ENCODE peak calls at places on chromosome 6, in eight cellular contexts. N, M, R, O, L, J, W and Z are unnamed samples.

GRCh38 chr6:135018961-135019360 is 35.7 kb downstream of the HBS1L start:
- DNase-seq in W (no peak), O (no peak), M (no peak), L (no peak), N (no peak), R (no peak), J (no peak), Z (no peak)

GRCh38 chr6:254011-254410 is 38.3 kb upstream of the DUSP22 start:
- DNase-seq in W (no peak), J (no peak), L (no peak), O (no peak), M (no peak), N (no peak), R (no peak), Z (no peak)

GRCh38 chr6:134309227-134309626 is 8.7 kb downstream of the SGK1 start:
- DNase-seq in J (no peak), R (no peak), W (no peak), L (no peak), M (no peak), N (no peak), O (no peak), Z (no peak)

GRCh38 chr6:157625764-157626163 is 197.3 kb upstream of the SNX9 start:
- DNase-seq in W (no peak), N (no peak), O (no peak), L (no peak), R (no peak), J (no peak), M (no peak), Z (no peak)

GRCh38 chr6:169427856-169428255 is 174.2 kb upstream of the THBS2 start:
- DNase-seq in W (peak), M (no peak), N (no peak), O (no peak), J (no peak), R (no peak), L (no peak), Z (no peak)

GRCh38 chr6:164322533-164322932 is 908.0 kb downstream of the QKI start:
- DNase-seq in N (no peak), L (no peak), J (no peak), R (no peak), W (no peak), M (no peak), O (no peak), Z (no peak)

GRCh38 chr6:89198235-89198634 is 18.9 kb downstream of the GABRR1 start:
- DNase-seq in M (no peak), J (no peak), O (no peak), R (no peak), L (no peak), W (no peak), N (no peak), Z (peak)

GRCh38 chr6:21003780-21004541 is 469.7 kb downstream of the CDKAL1 start:
- DNase-seq in N (no peak), J (no peak), O (no peak), R (no peak), M (no peak), L (no peak), W (peak), Z (no peak)

GRCh38 chr6:10300071-10300470 is 114.8 kb downstream of the TFAP2A start:
- DNase-seq in M (no peak), R (no peak), O (no peak), J (no peak), N (no peak), W (no peak), L (no peak), Z (no peak)

GRCh38 chr6:31272431-31272830 is 539 bp upstream of the HLA-C start:
- DNase-seq in M (no peak), W (no peak), L (no peak), R (no peak), N (no peak), J (no peak), O (no peak), Z (no peak)

GRCh38 chr6:1865585-1865984 is 255.9 kb downstream of the FOXC1 start:
- DNase-seq in R (no peak), J (no peak), L (no peak), W (no peak), O (no peak), N (no peak), M (no peak), Z (no peak)

GRCh38 chr6:38269773-38270172 is 370.0 kb downstream of the BTBD9 start:
- DNase-seq in R (no peak), M (no peak), N (no peak), W (no peak), O (no peak), L (no peak), J (no peak), Z (no peak)

GRCh38 chr6:53112404-53112803 is 36.2 kb downstream of the GCM1 start:
- DNase-seq in L (no peak), N (no peak), W (no peak), R (no peak), J (peak), O (peak), M (no peak), Z (no peak)

GRCh38 chr6:6624269-6624668 is 35.7 kb downstream of the LY86 start:
- DNase-seq in O (no peak), N (no peak), J (no peak), W (no peak), R (no peak), L (no peak), M (no peak), Z (no peak)

GRCh38 chr6:137625100-137625661 is 131.0 kb upstream of the OLIG3 start:
- DNase-seq in N (no peak), L (no peak), O (no peak), J (no peak), M (no peak), R (no peak), W (no peak), Z (no peak)

GRCh38 chr6:52045033-52045432 is 42.4 kb downstream of the PKHD1 start:
- DNase-seq in L (no peak), W (no peak), O (no peak), M (no peak), R (no peak), N (no peak), J (no peak), Z (no peak)

GRCh38 chr6:18216411-18216810 is 47.9 kb downstream of the DEK start:
- DNase-seq in N (no peak), W (peak), L (no peak), R (no peak), J (no peak), O (no peak), M (no peak), Z (no peak)

GRCh38 chr6:167079853-167080297 is 43.0 kb upstream of the CCR6 start:
- DNase-seq in L (no peak), N (no peak), M (no peak), O (no peak), W (no peak), R (peak), J (no peak), Z (no peak)
- TF ChIP-seq CTCF in L (no peak), N (no peak), M (no peak), O (no peak), W (no peak), R (no peak), J (no peak), Z (no peak)

DNA sequence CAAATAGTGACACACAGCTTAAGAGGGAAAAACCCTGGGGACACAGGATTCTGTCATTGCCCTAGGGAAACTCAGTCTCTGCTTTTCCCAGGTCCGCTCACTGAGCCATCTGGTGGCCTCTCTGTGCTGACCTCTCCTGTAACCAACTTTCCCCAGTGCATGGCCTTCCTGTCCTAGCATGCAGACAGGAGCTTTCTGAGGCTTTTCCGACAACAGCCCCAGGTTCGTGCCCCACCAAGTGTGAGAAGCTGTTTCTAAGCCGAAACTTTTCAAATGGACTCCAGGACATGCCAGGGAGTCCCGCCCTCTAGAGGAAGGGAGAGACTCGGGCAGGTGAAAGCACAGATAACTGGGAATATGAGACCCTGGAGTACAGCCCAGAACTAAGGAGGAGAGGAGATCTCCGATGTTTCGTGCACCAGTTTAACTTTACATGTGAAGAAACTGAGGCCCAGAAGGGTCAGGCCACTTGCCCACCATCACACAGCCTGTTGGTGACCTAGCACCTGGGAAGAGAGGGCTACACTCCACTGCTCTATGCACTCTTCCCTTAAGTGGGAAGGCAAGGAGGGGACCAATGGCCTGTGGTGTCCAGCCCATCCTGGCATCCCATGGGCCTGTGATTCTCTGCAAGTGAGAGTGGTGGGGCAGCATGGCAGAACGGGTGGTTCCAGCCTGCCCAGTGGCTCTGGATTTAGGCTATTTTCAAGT is 46.2 kb downstream of the RPP40 start:
- DNase-seq in N (no peak), R (no peak), J (no peak), L (no peak), O (no peak), M (no peak), W (no peak), Z (no peak)
- TF ChIP-seq CTCF in N (no peak), R (peak), J (no peak), L (peak), O (no peak), M (peak), W (no peak), Z (peak)

GRCh38 chr6:162998777-162999176 is 271.0 kb downstream of the PACRG start:
- DNase-seq in O (no peak), W (no peak), R (no peak), J (no peak), L (no peak), N (no peak), M (no peak), Z (no peak)
- TF ChIP-seq CTCF in O (no peak), W (no peak), R (no peak), J (no peak), L (no peak), N (no peak), M (no peak), Z (no peak)

GRCh38 chr6:14117158-14118090 is at the start of gene CD83:
- DNase-seq in J (peak), O (peak), L (peak), W (peak), M (peak), R (no peak), N (no peak), Z (no peak)
- TF ChIP-seq CTCF in J (no peak), O (no peak), L (peak), W (no peak), M (no peak), R (peak), N (no peak), Z (peak)

GRCh38 chr6:33201147-33201545 is 479 bp downstream of the SLC39A7 start:
- DNase-seq in M (no peak), W (no peak), R (no peak), L (peak), J (no peak), O (no peak), N (no peak), Z (no peak)
- TF ChIP-seq CTCF in M (no peak), W (peak), R (no peak), L (peak), J (no peak), O (no peak), N (peak), Z (no peak)

GRCh38 chr6:70415247-70415646 is 1.9 kb downstream of the FAM135A start:
- DNase-seq in M (no peak), R (no peak), L (no peak), W (no peak), J (no peak), N (no peak), O (no peak), Z (no peak)

GRCh38 chr6:70412797-70413113 is 553 bp upstream of the FAM135A start:
- DNase-seq in W (no peak), L (no peak), J (peak), R (no peak), M (no peak), O (no peak), N (no peak), Z (no peak)

GRCh38 chr6:70414813-70415212 is 1.5 kb downstream of the FAM135A start:
- DNase-seq in N (no peak), M (no peak), L (no peak), J (no peak), O (no peak), W (no peak), R (no peak), Z (no peak)

GRCh38 chr6:70413114-70413828 is at the start of gene FAM135A:
- DNase-seq in R (peak), W (peak), N (peak), L (peak), O (peak), J (peak), M (peak), Z (peak)

GRCh38 chr6:70413829-70414494 is 654 bp downstream of the FAM135A start:
- DNase-seq in W (no peak), O (no peak), R (no peak), N (no peak), M (no peak), J (no peak), L (no peak), Z (no peak)
- TF ChIP-seq CTCF in W (no peak), O (no peak), R (no peak), N (no peak), M (no peak), J (no peak), L (no peak), Z (no peak)

DNA sequence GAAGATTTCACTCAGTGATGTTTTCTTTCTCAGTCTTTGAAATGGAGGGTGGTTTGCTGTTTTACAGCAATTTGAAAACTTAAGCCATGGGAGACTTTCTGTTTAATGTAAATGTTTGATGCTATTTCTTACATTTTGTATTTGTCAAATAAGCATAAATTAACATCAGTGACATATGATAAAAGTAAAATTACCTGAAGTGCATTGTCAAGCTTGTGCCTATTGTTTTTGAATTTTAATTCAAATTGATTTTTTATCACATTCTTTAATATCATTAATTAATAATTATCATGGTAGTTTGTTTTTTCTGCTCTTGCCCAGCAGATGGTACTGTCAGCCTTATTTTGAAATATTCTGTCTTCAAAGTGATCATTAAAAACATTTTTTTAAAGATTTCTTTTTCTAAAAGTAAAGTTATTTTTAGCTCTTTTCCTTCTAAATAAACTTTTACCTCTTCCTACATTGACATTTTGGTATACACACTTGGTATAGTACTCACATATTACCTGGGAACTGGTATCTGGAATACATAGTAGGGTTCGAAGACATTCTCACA is 29.1 kb downstream of the L3MBTL3 start:
- DNase-seq in O (no peak), M (no peak), J (no peak), W (peak), R (no peak), L (no peak), N (no peak), Z (no peak)
- TF ChIP-seq CTCF in O (no peak), M (no peak), J (no peak), W (peak), R (no peak), L (no peak), N (no peak), Z (peak)